ENCODE peak calls at places on chromosomes 11 and 22, in seven cellular contexts. B, P, K, W, T, M and H are unnamed samples. For H3K27me3, the result is how much of the 10 kb centered on the place peaks cover.

GRCh38 chr11:82080160-82080559 is 653.5 kb downstream of the FAM181B start:
- DNase-seq in B (no peak), P (no peak), K (no peak), W (no peak), T (no peak), M (no peak), H (no peak)

GRCh38 chr11:45658292-45658991 is 7.0 kb downstream of the CHST1 start:
- DNase-seq in B (peak), P (no peak), K (no peak), W (peak), T (peak), M (peak), H (no peak)

GRCh38 chr11:76216536-76217326 is 10.4 kb upstream of the WNT11 start:
- DNase-seq in B (no peak), P (no peak), K (no peak), W (no peak), T (no peak), M (no peak), H (no peak)

GRCh38 chr22:43853328-43853931 is 8.9 kb downstream of the SULT4A1 start:
- DNase-seq in B (peak), P (no peak), K (no peak), W (no peak), T (no peak), M (peak), H (no peak)

GRCh38 chr22:45450931-45451651 is 37.6 kb downstream of the RIBC2 start:
- DNase-seq in B (no peak), P (no peak), K (no peak), W (no peak), T (no peak), M (no peak), H (no peak)

GRCh38 chr11:76077575-76078150 is 128.6 kb downstream of the WNT11 start:
- DNase-seq in B (no peak), P (no peak), K (no peak), W (no peak), T (peak), M (no peak), H (no peak)

GRCh38 chr11:13721760-13722159 is 53.3 kb downstream of the FAR1 start:
- DNase-seq in B (no peak), P (no peak), K (no peak), W (no peak), T (no peak), M (no peak), H (no peak)

GRCh38 chr22:48918585-48919186 is 909.0 kb downstream of the BRD1 start:
- DNase-seq in B (no peak), P (no peak), K (no peak), W (no peak), T (no peak), M (no peak), H (no peak)

GRCh38 chr22:46108564-46109473 is 41.5 kb upstream of the PPARA start:
- DNase-seq in B (no peak), P (no peak), K (peak), W (no peak), T (peak), M (peak), H (no peak)

GRCh38 chr11:45252134-45252856 is 33.8 kb downstream of the SYT13 start:
- DNase-seq in B (no peak), P (peak), K (peak), W (peak), T (peak), M (peak), H (no peak)

GRCh38 chr22:49632199-49633009 is 195.3 kb downstream of the BRD1 start:
- DNase-seq in B (no peak), P (peak), K (no peak), W (peak), T (peak), M (no peak), H (no peak)

DNA sequence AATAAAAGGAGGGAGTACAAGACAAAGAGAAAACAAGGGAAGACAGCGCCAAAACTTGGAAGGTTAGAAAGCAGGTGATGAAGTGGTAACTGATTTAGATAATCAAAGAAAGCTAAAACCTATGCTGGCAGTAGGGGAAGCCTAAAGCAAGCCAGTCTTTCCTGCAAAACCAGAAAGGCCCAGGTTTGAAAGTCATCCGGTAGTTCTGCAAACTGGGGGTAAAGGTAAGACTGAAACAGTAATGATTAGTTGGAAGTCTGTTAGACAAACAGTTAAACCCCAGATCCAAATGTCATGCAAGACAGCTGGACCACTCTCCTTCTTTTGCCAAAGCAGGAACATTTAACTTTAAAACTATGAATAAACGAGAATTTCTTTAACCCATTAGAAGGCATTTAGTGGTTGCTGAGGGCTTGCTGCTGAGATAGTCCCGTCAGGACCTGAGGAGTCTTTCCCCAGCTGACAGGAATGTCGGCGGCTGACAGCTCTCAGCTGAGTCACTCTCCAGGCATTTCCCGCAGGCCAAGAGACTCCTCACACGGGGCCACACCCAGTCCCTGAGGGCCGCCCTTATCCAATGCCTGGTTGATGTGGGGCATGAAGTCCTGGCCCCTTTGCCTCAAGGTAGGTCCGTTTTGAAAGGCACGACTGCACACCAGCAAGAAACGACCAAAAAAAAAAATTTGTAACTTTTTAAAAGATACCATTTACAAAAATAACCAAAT is 36.3 kb upstream of the CFAP300 start:
- DNase-seq in B (no peak), P (peak), K (peak), W (no peak), T (peak), M (peak), H (no peak)
- TF ChIP-seq POLR2AphosphoS5 in B (no peak), P (peak), K (no peak), W (peak), T (peak), M (no peak), H (no peak)

DNA sequence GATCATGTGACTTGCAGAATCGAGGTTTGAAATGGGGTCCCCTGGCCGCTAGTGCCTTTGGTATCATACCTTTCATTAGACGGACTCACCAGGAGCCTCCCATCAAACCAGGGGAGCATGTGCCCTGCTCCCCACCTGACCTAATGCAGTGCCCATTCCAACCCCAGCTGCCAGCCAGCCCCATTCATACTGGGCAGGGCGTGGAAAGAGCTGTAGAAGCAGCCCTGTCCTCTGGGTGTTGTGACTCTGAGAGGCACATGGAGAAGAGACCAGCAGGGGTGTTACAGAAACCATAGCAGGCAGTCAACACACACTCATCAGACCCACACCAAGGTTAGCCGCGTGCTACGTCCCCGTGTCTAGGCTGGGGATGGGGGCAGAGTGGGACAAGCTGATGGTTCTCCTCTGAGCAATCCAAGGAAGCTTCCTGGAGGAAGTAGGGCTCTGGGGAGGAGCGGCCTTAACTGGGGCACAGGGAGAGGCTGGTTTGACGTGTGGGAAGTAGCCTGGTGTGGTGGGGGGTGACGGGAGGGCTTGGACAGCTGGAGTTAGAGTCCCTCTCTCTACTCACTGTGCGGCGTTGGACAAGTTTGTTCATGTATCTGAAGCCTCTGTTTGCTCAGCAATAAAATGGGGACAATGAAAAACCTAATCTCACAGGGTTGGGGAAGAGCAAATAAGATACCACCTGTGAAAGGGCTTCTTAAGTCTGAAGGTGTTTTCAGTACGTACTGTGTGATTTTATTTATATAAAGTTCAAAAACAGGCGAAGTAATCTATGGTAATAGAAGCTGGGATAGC is 13.9 kb downstream of the GRIK4 start:
- DNase-seq in B (peak), P (no peak), K (no peak), W (no peak), T (no peak), M (no peak), H (no peak)
- H3K27me3 ChIP-seq in B (under half), P (under half), K (half or more), W (under half), T (under half), M (under half), H (under half)

GRCh38 chr11:995058-995751 is 41.3 kb downstream of the MUC6 start:
- DNase-seq in B (no peak), P (no peak), K (peak), W (peak), T (no peak), M (no peak), H (no peak)
- TF ChIP-seq POLR2AphosphoS5 in B (no peak), P (no peak), K (no peak), W (no peak), T (no peak), M (no peak), H (no peak)

GRCh38 chr11:121665211-121665838 is 212.6 kb upstream of the SORL1-AS1 start:
- DNase-seq in B (no peak), P (no peak), K (no peak), W (no peak), T (no peak), M (no peak), H (peak)

GRCh38 chr11:121661796-121662508 is 209.2 kb upstream of the SORL1-AS1 start:
- DNase-seq in B (no peak), P (no peak), K (no peak), W (no peak), T (peak), M (no peak), H (no peak)

GRCh38 chr11:121659811-121660210 is 207.0 kb upstream of the SORL1-AS1 start:
- DNase-seq in B (no peak), P (no peak), K (no peak), W (no peak), T (no peak), M (no peak), H (no peak)

GRCh38 chr11:121669422-121669821 is 216.7 kb upstream of the SORL1-AS1 start:
- DNase-seq in B (no peak), P (no peak), K (no peak), W (no peak), T (no peak), M (no peak), H (no peak)

GRCh38 chr11:121664144-121664543 is 211.4 kb upstream of the SORL1-AS1 start:
- DNase-seq in B (no peak), P (no peak), K (no peak), W (no peak), T (no peak), M (no peak), H (no peak)
- H3K27me3 ChIP-seq in B (under half), P (under half), K (under half), W (under half), T (under half), M (under half), H (under half)

GRCh38 chr22:28032896-28033295 is 113.8 kb upstream of the PITPNB start:
- DNase-seq in B (no peak), P (no peak), K (no peak), W (no peak), T (peak), M (no peak), H (no peak)
- TF ChIP-seq POLR2AphosphoS5 in B (no peak), P (no peak), K (no peak), W (no peak), T (no peak), M (no peak), H (no peak)